ENCODE peak calls at places on chromosomes 3 and 15, in five cellular contexts. X, L, M, G and A are unnamed samples.

GRCh38 chr3:189049458-189050231 is 122.1 kb upstream of the TPRG1 start:
- DNase-seq in L (no peak), G (no peak), X (no peak), M (no peak), A (no peak)

GRCh38 chr3:187623285-187623814 is 46.8 kb downstream of the SST start:
- DNase-seq in M (no peak), L (no peak), X (no peak), G (no peak), A (no peak)

GRCh38 chr15:66251790-66252355 is 1.7 kb downstream of the MEGF11 start:
- DNase-seq in L (no peak), M (no peak), G (no peak), X (no peak), A (no peak)

GRCh38 chr15:36643551-36643950 is 64.1 kb downstream of the CDIN1 start:
- DNase-seq in G (no peak), M (no peak), L (no peak), X (no peak), A (no peak)

GRCh38 chr3:39267631-39268553 is 11.9 kb downstream of the CX3CR1 start:
- DNase-seq in X (no peak), L (no peak), G (no peak), M (no peak), A (no peak)

GRCh38 chr3:99505646-99506269 is 132.6 kb upstream of the COL8A1 start:
- DNase-seq in X (no peak), G (peak; percentile 33), M (peak; percentile 89), L (peak; percentile 43), A (no peak)

GRCh38 chr3:191568206-191568605 is 107.2 kb downstream of the PYDC2 start:
- DNase-seq in M (no peak), G (no peak), L (no peak), X (no peak), A (no peak)

GRCh38 chr15:40065166-40065565 is 26.2 kb upstream of the SRP14 start:
- DNase-seq in G (no peak), M (no peak), L (no peak), X (no peak), A (no peak)

GRCh38 chr3:13018561-13019242 is 54.5 kb downstream of the IQSEC1 start:
- DNase-seq in X (peak; percentile 45), M (no peak), G (no peak), L (no peak), A (no peak)

GRCh38 chr3:142958707-142959106 is 4.8 kb downstream of the PAQR9 start:
- DNase-seq in L (no peak), M (peak; percentile 12), G (no peak), X (no peak), A (no peak)

GRCh38 chr3:196292281-196292923 is 4.9 kb upstream of the PCYT1A start:
- DNase-seq in M (no peak), L (no peak), X (no peak), G (no peak), A (no peak)

GRCh38 chr15:66105286-66105984 is 148.1 kb downstream of the MEGF11 start:
- DNase-seq in M (no peak), X (no peak), L (no peak), G (no peak), A (no peak)

GRCh38 chr15:93467327-93467726 is 378.3 kb upstream of the RGMA start:
- DNase-seq in X (no peak), G (peak; percentile 49), L (no peak), M (no peak), A (no peak)

GRCh38 chr15:90067181-90067952 is 34.9 kb downstream of the IDH2 start:
- DNase-seq in X (no peak), L (no peak), G (no peak), M (no peak), A (no peak)

GRCh38 chr3:177358968-177359600 is 161.8 kb upstream of the TBL1XR1 start:
- DNase-seq in X (no peak), M (no peak), L (no peak), G (peak; percentile 33), A (no peak)

GRCh38 chr3:177358085-177358967 is 161.0 kb upstream of the TBL1XR1 start:
- DNase-seq in M (peak; percentile 94), X (peak; percentile 67), G (peak; percentile 73), L (no peak), A (no peak)

GRCh38 chr3:177357352-177358084 is 160.2 kb upstream of the TBL1XR1 start:
- DNase-seq in L (peak; percentile 39), M (peak; percentile 83), G (peak; percentile 29), X (no peak), A (no peak)

GRCh38 chr3:177361042-177361938 is 164.0 kb upstream of the TBL1XR1 start:
- DNase-seq in X (no peak), L (no peak), G (no peak), M (no peak), A (no peak)

GRCh38 chr3:177359601-177360357 is 162.5 kb upstream of the TBL1XR1 start:
- DNase-seq in L (peak; percentile 98), G (peak; percentile 94), X (peak; percentile 96), M (peak; percentile 99), A (peak; percentile 89)
- TF ChIP-seq CTCF in L (peak; percentile 13), G (peak; percentile 17), X (no peak), M (no peak), A (peak; percentile 11)

DNA sequence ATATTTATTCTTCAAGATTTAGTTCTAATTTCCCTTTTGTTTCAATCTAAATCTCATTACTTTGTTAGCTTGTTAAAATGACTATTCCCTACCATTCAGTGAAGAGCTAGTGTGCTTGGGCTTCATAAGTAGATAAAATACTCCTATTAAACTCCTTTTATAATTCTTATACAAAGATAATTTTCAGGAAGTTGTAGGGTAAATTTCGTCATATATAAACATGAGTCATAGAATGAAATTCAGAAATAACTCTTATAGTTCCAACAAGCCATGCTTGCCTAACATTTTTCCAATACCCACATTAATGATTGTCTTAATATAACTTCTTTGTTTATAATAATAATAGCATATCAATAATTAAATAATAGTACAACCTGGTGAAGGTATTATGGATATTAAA is 407.3 kb downstream of the NAALADL2 start:
- DNase-seq in L (no peak), G (no peak), X (no peak), M (peak; percentile 53), A (no peak)
- TF ChIP-seq CTCF in L (no peak), G (no peak), X (no peak), M (no peak), A (no peak)

GRCh38 chr3:535566-536416 is 339.2 kb downstream of the CHL1 start:
- DNase-seq in M (peak; percentile 6), G (no peak), L (no peak), X (no peak), A (no peak)
- TF ChIP-seq CTCF in M (no peak), G (no peak), L (peak; percentile 33), X (no peak), A (no peak)

DNA sequence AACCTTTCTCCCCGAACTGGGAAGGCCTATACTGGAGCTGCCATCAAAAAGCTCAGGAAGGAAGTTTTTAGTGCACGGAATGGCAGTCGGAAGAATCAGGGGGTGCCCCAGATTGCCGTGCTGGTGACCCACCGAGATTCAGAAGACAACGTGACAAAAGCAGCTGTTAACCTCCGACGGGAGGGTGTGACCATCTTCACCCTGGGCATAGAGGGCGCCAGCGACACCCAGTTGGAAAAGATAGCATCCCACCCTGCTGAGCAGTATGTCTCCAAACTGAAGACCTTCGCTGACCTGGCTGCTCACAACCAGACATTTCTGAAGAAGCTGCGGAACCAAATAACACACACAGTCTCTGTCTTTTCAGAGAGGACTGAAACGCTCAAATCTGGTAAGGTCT is 48.2 kb downstream of the COL6A6 start:
- DNase-seq in L (no peak), M (no peak), G (no peak), X (no peak), A (no peak)
- TF ChIP-seq CTCF in L (no peak), M (no peak), G (no peak), X (no peak), A (no peak)

GRCh38 chr15:44711089-44711355 is at the start of gene PATL2:
- DNase-seq in L (no peak), M (no peak), G (no peak), X (no peak), A (no peak)
- TF ChIP-seq CTCF in L (no peak), M (no peak), G (no peak), X (no peak), A (no peak)

DNA sequence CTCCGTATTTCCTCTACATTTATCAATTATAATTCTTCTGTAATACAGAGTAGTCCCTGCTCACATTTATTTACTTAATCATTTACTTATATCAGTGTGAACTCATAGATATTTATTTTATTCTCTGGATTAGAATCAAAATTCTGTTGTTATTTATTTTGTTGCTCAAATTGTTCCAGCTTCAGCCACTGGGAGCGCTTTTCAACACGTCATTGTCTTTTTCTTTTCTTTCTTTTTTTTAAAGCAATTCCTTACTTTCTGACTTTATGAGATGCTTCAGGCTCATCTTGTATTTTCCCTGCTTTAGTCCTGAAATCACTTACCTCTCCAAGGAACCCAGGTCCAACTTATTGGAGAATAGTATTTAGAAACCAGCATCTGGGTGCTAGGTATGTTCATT is 53.4 kb downstream of the GLCE start:
- DNase-seq in M (no peak), X (no peak), G (no peak), L (no peak), A (no peak)
- TF ChIP-seq CTCF in M (no peak), X (no peak), G (no peak), L (no peak), A (no peak)

DNA sequence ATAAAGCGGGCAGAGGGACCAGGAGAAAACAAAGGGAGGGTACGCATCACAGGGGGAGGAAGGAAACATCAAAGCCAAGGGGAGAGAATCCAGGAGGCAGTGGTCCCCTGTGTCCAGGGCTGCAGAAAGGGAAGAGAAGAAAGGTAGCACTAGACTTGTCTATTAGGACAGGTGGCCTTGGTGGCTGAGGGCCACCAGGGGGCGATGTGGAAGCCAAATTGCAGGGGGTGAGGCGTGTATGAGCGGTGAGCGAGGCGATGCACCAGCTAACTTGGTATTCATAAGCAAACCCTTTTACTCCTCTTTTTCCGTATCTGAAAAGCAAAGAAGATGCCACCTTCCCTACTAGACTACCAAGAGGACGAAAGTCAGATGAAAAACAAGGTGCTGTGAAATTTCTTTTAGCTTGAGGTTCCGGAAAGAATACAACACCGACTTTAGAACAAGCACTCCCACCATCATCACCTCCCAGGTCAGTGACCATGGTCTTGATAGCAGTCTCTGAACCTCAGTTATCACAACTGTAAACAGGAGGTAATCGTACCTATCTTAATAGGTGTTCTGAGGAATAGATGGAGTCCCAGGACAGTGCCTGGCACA is 654.4 kb upstream of the ADAMTS9 start:
- DNase-seq in X (peak; percentile 55), L (no peak), M (peak; percentile 58), G (no peak), A (no peak)
- TF ChIP-seq CTCF in X (no peak), L (peak; percentile 78), M (peak; percentile 84), G (no peak), A (peak; percentile 77)